ENCODE peak calls at places on chromosomes 16 and 17, in nine cellular contexts. T is heart right ventricle, C is H9, R is pancreas, S is thyroid gland, O is tibial nerve, E is prostate gland, X is Calu3, W is gastrocnemius medialis. M is an unnamed sample.

GRCh38 chr17:68782829-68783228 is 172.4 kb downstream of the ABCA8 start:
- DNase-seq in T (no peak), C (no peak), R (no peak), S (no peak), O (peak; percentile 39), E (no peak), X (no peak), W (peak; percentile 61), M (no peak)

GRCh38 chr16:14026572-14026971 is 44.5 kb upstream of the MRTFB start:
- DNase-seq in T (no peak), C (no peak), R (no peak), S (no peak), O (no peak), E (no peak), X (no peak), W (no peak), M (no peak)

GRCh38 chr16:56257260-56257659 is 66.0 kb downstream of the GNAO1 start:
- DNase-seq in T (peak; percentile 70), C (no peak), R (no peak), S (peak; percentile 96), O (peak; percentile 24), E (no peak), X (no peak), W (peak; percentile 20), M (no peak)

GRCh38 chr17:34755371-34755770 is 176.0 kb downstream of the TMEM132E start:
- DNase-seq in T (no peak), C (peak; percentile 16), R (no peak), S (no peak), O (no peak), E (no peak), X (no peak), W (no peak), M (no peak)

GRCh38 chr17:66865151-66865550 is 30.2 kb downstream of the CACNG5 start:
- DNase-seq in T (no peak), C (no peak), R (no peak), S (no peak), O (no peak), E (no peak), X (no peak), W (no peak), M (no peak)

GRCh38 chr17:74566132-74566753 is 1.1 kb downstream of the CD300H start:
- DNase-seq in T (no peak), C (peak; percentile 88), R (no peak), S (peak; percentile 59), O (peak; percentile 19), E (no peak), X (peak; percentile 48), W (no peak), M (peak; percentile 59)

GRCh38 chr16:77220427-77220826 is 21.2 kb downstream of the SYCE1L start:
- DNase-seq in T (no peak), C (no peak), R (no peak), S (no peak), O (no peak), E (no peak), X (no peak), W (no peak), M (no peak)

GRCh38 chr17:71413935-71414334 is 706.9 kb upstream of the SOX9 start:
- DNase-seq in T (no peak), C (no peak), R (no peak), S (no peak), O (no peak), E (no peak), X (no peak), W (no peak), M (no peak)

GRCh38 chr17:17387461-17388362 is 84.5 kb downstream of the NT5M start:
- DNase-seq in T (peak; percentile 35), C (peak; percentile 93), R (peak; percentile 95), S (peak; percentile 63), O (no peak), E (no peak), X (peak; percentile 89), W (no peak), M (peak; percentile 24)

GRCh38 chr17:82970818-82971610 is 108.4 kb upstream of the METRNL start:
- DNase-seq in T (no peak), C (peak; percentile 30), R (no peak), S (no peak), O (no peak), E (no peak), X (no peak), W (no peak), M (no peak)

GRCh38 chr17:82000803-82001649 is 21.7 kb downstream of the CENPX start:
- DNase-seq in T (no peak), C (no peak), R (peak; percentile 69), S (no peak), O (no peak), E (no peak), X (no peak), W (peak; percentile 69), M (no peak)

GRCh38 chr16:87706278-87707000 is 59.3 kb downstream of the KLHDC4 start:
- DNase-seq in T (no peak), C (no peak), R (peak; percentile 69), S (peak; percentile 70), O (no peak), E (no peak), X (no peak), W (no peak), M (no peak)

GRCh38 chr16:85227924-85228462 is 115.7 kb upstream of the CIBAR2 start:
- DNase-seq in T (no peak), C (no peak), R (no peak), S (peak; percentile 36), O (no peak), E (no peak), X (no peak), W (no peak), M (no peak)
- TF ChIP-seq CTCF in T (no peak), C (peak; percentile 27), R (no peak), S (no peak), O (no peak), E (no peak), X (no peak), W (no peak), M (no peak)

GRCh38 chr16:27723711-27724490 is 174.0 kb downstream of the KATNIP start:
- DNase-seq in T (no peak), C (no peak), R (peak; percentile 51), S (peak; percentile 76), O (no peak), E (no peak), X (no peak), W (no peak), M (no peak)
- TF ChIP-seq CTCF in T (no peak), C (no peak), R (no peak), S (no peak), O (no peak), E (no peak), X (no peak), W (no peak), M (no peak)

GRCh38 chr17:5581655-5582054 is 2.7 kb downstream of the NLRP1 start:
- DNase-seq in T (no peak), C (no peak), R (no peak), S (no peak), O (no peak), E (no peak), X (no peak), W (no peak), M (no peak)

GRCh38 chr17:5584383-5584951 is at the start of gene NLRP1:
- DNase-seq in T (peak; percentile 84), C (peak; percentile 81), R (peak; percentile 73), S (peak; percentile 83), O (peak; percentile 82), E (peak; percentile 46), X (peak; percentile 63), W (peak; percentile 79), M (no peak)

GRCh38 chr17:5582177-5582885 is 2.0 kb downstream of the NLRP1 start:
- DNase-seq in T (no peak), C (no peak), R (no peak), S (no peak), O (no peak), E (no peak), X (no peak), W (no peak), M (no peak)

GRCh38 chr17:5584971-5585794 is 874 bp upstream of the NLRP1 start:
- DNase-seq in T (no peak), C (no peak), R (no peak), S (no peak), O (no peak), E (no peak), X (peak; percentile 6), W (no peak), M (no peak)

DNA sequence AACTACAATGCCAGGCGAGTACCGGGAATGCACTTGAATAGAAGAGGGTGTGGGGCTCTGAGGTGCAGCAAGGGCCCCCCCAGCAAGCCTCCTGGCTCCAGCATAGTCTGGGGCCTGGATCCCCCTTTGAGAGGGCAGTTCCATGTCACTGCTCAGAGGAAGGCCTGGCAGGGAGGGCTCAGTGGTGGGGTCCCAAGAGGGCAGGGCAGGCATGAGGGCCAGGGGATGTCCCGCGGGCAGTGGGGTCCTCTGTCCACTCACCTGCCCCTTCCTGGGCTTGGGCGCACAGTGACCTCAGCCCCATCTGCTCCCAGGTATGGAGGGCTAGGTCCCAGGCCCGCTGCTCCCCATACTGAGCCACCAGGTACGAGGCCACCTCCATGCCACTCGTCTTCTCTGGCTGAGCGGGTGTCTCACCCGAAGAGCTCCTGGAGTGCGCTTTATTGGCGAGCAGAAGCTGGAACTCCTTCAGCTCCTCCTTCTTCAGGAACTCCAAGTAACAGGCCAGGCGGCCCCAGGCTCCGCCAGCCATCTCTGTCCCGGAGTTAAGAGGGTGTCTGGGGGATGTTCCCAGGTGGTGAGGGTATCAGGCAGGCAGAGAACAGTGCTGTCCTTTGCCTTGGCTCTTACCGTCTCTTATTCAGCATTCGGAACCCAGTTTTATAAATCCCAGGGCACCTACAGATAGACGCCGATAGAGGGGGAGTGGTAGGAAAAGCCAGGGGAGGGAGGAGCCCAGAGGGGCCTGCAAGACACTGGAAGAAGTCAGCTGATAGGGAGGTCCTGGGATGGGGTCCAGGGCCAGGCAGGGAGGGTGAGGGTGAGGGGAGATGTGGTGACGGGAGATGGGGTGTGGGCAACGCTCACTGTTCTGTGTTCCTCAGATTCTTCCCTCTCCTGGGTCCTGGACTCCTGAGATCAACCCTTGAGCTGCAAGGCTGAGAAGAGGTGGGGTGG is 605 bp downstream of the NLRP1 start:
- DNase-seq in T (peak; percentile 34), C (no peak), R (no peak), S (peak; percentile 75), O (no peak), E (no peak), X (no peak), W (no peak), M (no peak)
- TF ChIP-seq CTCF in T (no peak), C (no peak), R (no peak), S (no peak), O (no peak), E (no peak), X (no peak), W (no peak), M (no peak)

GRCh38 chr16:17432902-17433576 is 37.7 kb downstream of the XYLT1 start:
- DNase-seq in T (no peak), C (no peak), R (no peak), S (no peak), O (no peak), E (no peak), X (no peak), W (no peak), M (no peak)

GRCh38 chr16:17431012-17431411 is 39.7 kb downstream of the XYLT1 start:
- DNase-seq in T (no peak), C (no peak), R (no peak), S (no peak), O (no peak), E (no peak), X (no peak), W (no peak), M (no peak)

GRCh38 chr16:17434006-17434405 is 36.8 kb downstream of the XYLT1 start:
- DNase-seq in T (no peak), C (no peak), R (no peak), S (no peak), O (no peak), E (no peak), X (no peak), W (no peak), M (no peak)

GRCh38 chr16:17433577-17433960 is 37.2 kb downstream of the XYLT1 start:
- DNase-seq in T (no peak), C (no peak), R (no peak), S (no peak), O (no peak), E (no peak), X (no peak), W (no peak), M (no peak)

GRCh38 chr16:17431904-17432625 is 38.7 kb downstream of the XYLT1 start:
- DNase-seq in T (no peak), C (no peak), R (no peak), S (no peak), O (no peak), E (no peak), X (no peak), W (no peak), M (no peak)
- TF ChIP-seq CTCF in T (no peak), C (peak; percentile 39), R (no peak), S (no peak), O (no peak), E (no peak), X (no peak), W (no peak), M (peak; percentile 40)

M was measured in endothelial cell.